ENCODE peak calls at places on chromosomes 6 and 20, in nine cellular contexts. One of them, this sample, is unnamed.

GRCh38 chr20:41365785-41366545 is 653 bp downstream of the EMILIN3 start:
- DNase-seq in AG10803: no peak
- DNase-seq in GM06990: no peak
- DNase-seq in astrocyte of the spinal cord: no peak
- DNase-seq in cardiac fibroblast: no peak
- DNase-seq in psoas muscle: no peak
- DNase-seq in lower lobe of right lung: no peak
- DNase-seq in PC-3: no peak
- DNase-seq in bronchial epithelial cell: no peak
- DNase-seq in this sample: no peak

GRCh38 chr6:42050011-42050896 is at the start of gene TAF8:
- DNase-seq in psoas muscle: peak; percentile 95
- DNase-seq in astrocyte of the spinal cord: peak; percentile 95
- DNase-seq in bronchial epithelial cell: peak; percentile 84
- DNase-seq in PC-3: peak; percentile 88
- DNase-seq in GM06990: peak; percentile 96
- DNase-seq in cardiac fibroblast: peak; percentile 96
- DNase-seq in AG10803: peak; percentile 90
- DNase-seq in lower lobe of right lung: peak; percentile 95
- DNase-seq in this sample: peak; percentile 91

GRCh38 chr6:15620616-15621015 is 42.2 kb downstream of the DTNBP1 start:
- DNase-seq in cardiac fibroblast: no peak
- DNase-seq in PC-3: no peak
- DNase-seq in AG10803: no peak
- DNase-seq in bronchial epithelial cell: no peak
- DNase-seq in GM06990: no peak
- DNase-seq in lower lobe of right lung: no peak
- DNase-seq in astrocyte of the spinal cord: no peak
- DNase-seq in psoas muscle: no peak
- DNase-seq in this sample: no peak

GRCh38 chr6:151148111-151148510 is 91.7 kb upstream of the AKAP12 start:
- DNase-seq in astrocyte of the spinal cord: no peak
- DNase-seq in PC-3: peak; percentile 23
- DNase-seq in lower lobe of right lung: no peak
- DNase-seq in bronchial epithelial cell: no peak
- DNase-seq in GM06990: no peak
- DNase-seq in AG10803: no peak
- DNase-seq in cardiac fibroblast: no peak
- DNase-seq in psoas muscle: no peak
- DNase-seq in this sample: no peak

GRCh38 chr6:10419749-10420545 is 5.1 kb upstream of the TFAP2A start:
- DNase-seq in PC-3: peak; percentile 46
- DNase-seq in astrocyte of the spinal cord: no peak
- DNase-seq in AG10803: no peak
- DNase-seq in bronchial epithelial cell: peak; percentile 64
- DNase-seq in psoas muscle: no peak
- DNase-seq in GM06990: no peak
- DNase-seq in lower lobe of right lung: no peak
- DNase-seq in cardiac fibroblast: no peak
- DNase-seq in this sample: no peak

GRCh38 chr6:158759966-158760617 is 59.1 kb downstream of the EZR start:
- DNase-seq in bronchial epithelial cell: no peak
- DNase-seq in PC-3: no peak
- DNase-seq in astrocyte of the spinal cord: no peak
- DNase-seq in GM06990: no peak
- DNase-seq in psoas muscle: no peak
- DNase-seq in AG10803: no peak
- DNase-seq in cardiac fibroblast: no peak
- DNase-seq in lower lobe of right lung: no peak
- DNase-seq in this sample: no peak

GRCh38 chr6:14986370-14986769 is 259.5 kb upstream of the JARID2 start:
- DNase-seq in cardiac fibroblast: no peak
- DNase-seq in PC-3: no peak
- DNase-seq in psoas muscle: no peak
- DNase-seq in lower lobe of right lung: no peak
- DNase-seq in AG10803: no peak
- DNase-seq in GM06990: no peak
- DNase-seq in bronchial epithelial cell: no peak
- DNase-seq in astrocyte of the spinal cord: no peak
- DNase-seq in this sample: no peak

GRCh38 chr6:110528051-110528929 is 51.9 kb upstream of the SLC22A16 start:
- DNase-seq in lower lobe of right lung: no peak
- DNase-seq in AG10803: peak; percentile 90
- DNase-seq in PC-3: peak; percentile 95
- DNase-seq in GM06990: peak; percentile 23
- DNase-seq in cardiac fibroblast: peak; percentile 82
- DNase-seq in psoas muscle: no peak
- DNase-seq in astrocyte of the spinal cord: peak; percentile 92
- DNase-seq in bronchial epithelial cell: peak; percentile 89
- DNase-seq in this sample: peak; percentile 89

GRCh38 chr6:72724545-72724944 is 102.7 kb downstream of the KCNQ5 start:
- DNase-seq in GM06990: peak; percentile 35
- DNase-seq in psoas muscle: no peak
- DNase-seq in PC-3: no peak
- DNase-seq in astrocyte of the spinal cord: peak; percentile 58
- DNase-seq in lower lobe of right lung: no peak
- DNase-seq in AG10803: peak; percentile 43
- DNase-seq in bronchial epithelial cell: no peak
- DNase-seq in cardiac fibroblast: no peak
- DNase-seq in this sample: peak; percentile 5

GRCh38 chr20:52991783-52992182 is 19.6 kb downstream of the TSHZ2 start:
- DNase-seq in PC-3: no peak
- DNase-seq in GM06990: no peak
- DNase-seq in psoas muscle: no peak
- DNase-seq in bronchial epithelial cell: no peak
- DNase-seq in cardiac fibroblast: no peak
- DNase-seq in lower lobe of right lung: no peak
- DNase-seq in AG10803: no peak
- DNase-seq in astrocyte of the spinal cord: no peak
- DNase-seq in this sample: peak; percentile 30

GRCh38 chr6:166581091-166581511 is 5.4 kb downstream of the RAMACL start:
- DNase-seq in cardiac fibroblast: no peak
- DNase-seq in astrocyte of the spinal cord: no peak
- DNase-seq in bronchial epithelial cell: no peak
- DNase-seq in AG10803: no peak
- DNase-seq in psoas muscle: no peak
- DNase-seq in PC-3: no peak
- DNase-seq in GM06990: no peak
- DNase-seq in lower lobe of right lung: no peak
- DNase-seq in this sample: no peak

GRCh38 chr6:51989789-51990188 is 97.6 kb downstream of the PKHD1 start:
- DNase-seq in GM06990: no peak
- DNase-seq in astrocyte of the spinal cord: no peak
- DNase-seq in cardiac fibroblast: no peak
- DNase-seq in psoas muscle: no peak
- DNase-seq in PC-3: no peak
- DNase-seq in AG10803: no peak
- DNase-seq in lower lobe of right lung: no peak
- DNase-seq in bronchial epithelial cell: no peak
- DNase-seq in this sample: no peak

GRCh38 chr20:10475225-10475624 is 40.1 kb downstream of the SLX4IP start:
- DNase-seq in lower lobe of right lung: no peak
- DNase-seq in GM06990: no peak
- DNase-seq in PC-3: no peak
- DNase-seq in bronchial epithelial cell: no peak
- DNase-seq in cardiac fibroblast: no peak
- DNase-seq in astrocyte of the spinal cord: no peak
- DNase-seq in psoas muscle: no peak
- DNase-seq in AG10803: no peak
- DNase-seq in this sample: peak; percentile 9

GRCh38 chr6:47290124-47290834 is 19.4 kb downstream of the TNFRSF21 start:
- DNase-seq in astrocyte of the spinal cord: no peak
- DNase-seq in bronchial epithelial cell: no peak
- DNase-seq in cardiac fibroblast: no peak
- DNase-seq in AG10803: no peak
- DNase-seq in PC-3: no peak
- DNase-seq in psoas muscle: no peak
- DNase-seq in lower lobe of right lung: no peak
- DNase-seq in GM06990: no peak
- DNase-seq in this sample: no peak

GRCh38 chr6:164109770-164110140 is 695.2 kb downstream of the QKI start:
- DNase-seq in cardiac fibroblast: peak; percentile 51
- DNase-seq in bronchial epithelial cell: peak; percentile 4
- DNase-seq in lower lobe of right lung: peak; percentile 60
- DNase-seq in astrocyte of the spinal cord: no peak
- DNase-seq in AG10803: peak; percentile 6
- DNase-seq in GM06990: no peak
- DNase-seq in psoas muscle: peak; percentile 85
- DNase-seq in PC-3: no peak
- DNase-seq in this sample: no peak

GRCh38 chr6:33853026-33853425 is 49.2 kb upstream of the MLN start:
- DNase-seq in PC-3: no peak
- DNase-seq in cardiac fibroblast: no peak
- DNase-seq in psoas muscle: no peak
- DNase-seq in AG10803: no peak
- DNase-seq in bronchial epithelial cell: no peak
- DNase-seq in astrocyte of the spinal cord: no peak
- DNase-seq in lower lobe of right lung: no peak
- DNase-seq in GM06990: no peak
- DNase-seq in this sample: no peak

GRCh38 chr6:31075528-31075927 is 36.8 kb downstream of the C6orf15 start:
- DNase-seq in psoas muscle: no peak
- DNase-seq in AG10803: peak; percentile 45
- DNase-seq in cardiac fibroblast: peak; percentile 52
- DNase-seq in GM06990: no peak
- DNase-seq in PC-3: peak; percentile 47
- DNase-seq in astrocyte of the spinal cord: peak; percentile 69
- DNase-seq in bronchial epithelial cell: peak; percentile 60
- DNase-seq in lower lobe of right lung: no peak
- DNase-seq in this sample: peak; percentile 88

GRCh38 chr6:145699462-145699861 is 35.9 kb downstream of the EPM2A start:
- DNase-seq in lower lobe of right lung: no peak
- DNase-seq in astrocyte of the spinal cord: peak; percentile 65
- DNase-seq in GM06990: no peak
- DNase-seq in cardiac fibroblast: peak; percentile 66
- DNase-seq in AG10803: peak; percentile 45
- DNase-seq in psoas muscle: no peak
- DNase-seq in PC-3: peak; percentile 65
- DNase-seq in bronchial epithelial cell: peak; percentile 93
- DNase-seq in this sample: peak; percentile 81

GRCh38 chr6:170276369-170277057 is 14.4 kb downstream of the DLL1 start:
- DNase-seq in GM06990: no peak
- DNase-seq in cardiac fibroblast: peak; percentile 83
- DNase-seq in AG10803: no peak
- DNase-seq in PC-3: no peak
- DNase-seq in astrocyte of the spinal cord: no peak
- DNase-seq in bronchial epithelial cell: no peak
- DNase-seq in psoas muscle: peak; percentile 79
- DNase-seq in lower lobe of right lung: no peak
- DNase-seq in this sample: peak; percentile 80
- H3K4me3 ChIP-seq in GM06990: no peak overlapping the region
- H3K4me3 ChIP-seq in cardiac fibroblast: no peak overlapping the region
- H3K4me3 ChIP-seq in AG10803: no peak overlapping the region
- H3K4me3 ChIP-seq in PC-3: no peak overlapping the region
- H3K4me3 ChIP-seq in astrocyte of the spinal cord: no peak overlapping the region
- H3K4me3 ChIP-seq in bronchial epithelial cell: no peak overlapping the region
- H3K4me3 ChIP-seq in psoas muscle: peak overlapping the region; percentile 5
- H3K4me3 ChIP-seq in lower lobe of right lung: no peak overlapping the region
- H3K4me3 ChIP-seq in this sample: no peak overlapping the region

GRCh38 chr6:21664263-21665081 is 70.9 kb downstream of the SOX4 start:
- DNase-seq in bronchial epithelial cell: no peak
- DNase-seq in psoas muscle: peak; percentile 48
- DNase-seq in lower lobe of right lung: peak; percentile 53
- DNase-seq in cardiac fibroblast: no peak
- DNase-seq in AG10803: no peak
- DNase-seq in astrocyte of the spinal cord: peak; percentile 27
- DNase-seq in PC-3: no peak
- DNase-seq in GM06990: peak; percentile 34
- DNase-seq in this sample: peak; percentile 8
- TF ChIP-seq CTCF in bronchial epithelial cell: no peak
- TF ChIP-seq CTCF in psoas muscle: no peak
- TF ChIP-seq CTCF in lower lobe of right lung: no peak
- TF ChIP-seq CTCF in cardiac fibroblast: no peak
- TF ChIP-seq CTCF in AG10803: no peak
- TF ChIP-seq CTCF in astrocyte of the spinal cord: no peak
- TF ChIP-seq CTCF in PC-3: no peak
- TF ChIP-seq CTCF in GM06990: no peak
- TF ChIP-seq CTCF in this sample: no peak

GRCh38 chr6:53494076-53494475 is 50.8 kb downstream of the GCLC start:
- DNase-seq in PC-3: peak; percentile 17
- DNase-seq in bronchial epithelial cell: peak; percentile 63
- DNase-seq in cardiac fibroblast: no peak
- DNase-seq in GM06990: no peak
- DNase-seq in AG10803: no peak
- DNase-seq in astrocyte of the spinal cord: no peak
- DNase-seq in psoas muscle: no peak
- DNase-seq in lower lobe of right lung: no peak
- DNase-seq in this sample: peak; percentile 37

GRCh38 chr6:53495496-53495895 is 49.4 kb downstream of the GCLC start:
- DNase-seq in GM06990: no peak
- DNase-seq in psoas muscle: no peak
- DNase-seq in bronchial epithelial cell: no peak
- DNase-seq in astrocyte of the spinal cord: no peak
- DNase-seq in AG10803: no peak
- DNase-seq in lower lobe of right lung: no peak
- DNase-seq in cardiac fibroblast: no peak
- DNase-seq in PC-3: no peak
- DNase-seq in this sample: no peak

GRCh38 chr6:53492860-53493634 is 51.9 kb downstream of the GCLC start:
- DNase-seq in bronchial epithelial cell: peak; percentile 90
- DNase-seq in astrocyte of the spinal cord: peak; percentile 81
- DNase-seq in cardiac fibroblast: peak; percentile 71
- DNase-seq in lower lobe of right lung: no peak
- DNase-seq in GM06990: no peak
- DNase-seq in psoas muscle: no peak
- DNase-seq in PC-3: peak; percentile 84
- DNase-seq in AG10803: peak; percentile 64
- DNase-seq in this sample: peak; percentile 72

GRCh38 chr6:53496100-53496499 is 48.8 kb downstream of the GCLC start:
- DNase-seq in lower lobe of right lung: no peak
- DNase-seq in psoas muscle: no peak
- DNase-seq in astrocyte of the spinal cord: no peak
- DNase-seq in PC-3: no peak
- DNase-seq in bronchial epithelial cell: no peak
- DNase-seq in AG10803: no peak
- DNase-seq in GM06990: no peak
- DNase-seq in cardiac fibroblast: no peak
- DNase-seq in this sample: no peak

DNA sequence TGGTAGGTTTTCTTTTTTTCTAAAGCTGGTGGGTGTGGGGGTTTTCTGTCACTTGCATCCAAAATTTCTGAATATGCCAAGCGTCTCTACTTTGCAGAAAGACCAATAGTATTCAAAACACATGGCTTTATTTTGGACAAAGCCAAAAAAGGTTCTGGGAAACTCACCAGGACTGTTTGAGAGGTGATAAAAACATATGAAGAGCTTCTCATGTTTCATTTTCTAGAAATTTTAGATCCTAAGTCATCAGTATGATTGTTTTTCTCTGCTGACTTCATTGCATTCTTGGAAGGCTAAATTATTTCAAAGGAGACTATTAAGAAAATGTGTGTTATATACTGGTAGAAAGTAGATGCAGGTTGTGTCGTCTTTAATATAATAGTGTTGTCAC is 51.3 kb downstream of the GCLC start:
- DNase-seq in PC-3: no peak
- DNase-seq in GM06990: no peak
- DNase-seq in AG10803: no peak
- DNase-seq in cardiac fibroblast: no peak
- DNase-seq in astrocyte of the spinal cord: peak; percentile 30
- DNase-seq in bronchial epithelial cell: no peak
- DNase-seq in lower lobe of right lung: no peak
- DNase-seq in psoas muscle: no peak
- DNase-seq in this sample: no peak
- H3K4me3 ChIP-seq in PC-3: peak overlapping the region; percentile 69
- H3K4me3 ChIP-seq in GM06990: no peak overlapping the region
- H3K4me3 ChIP-seq in AG10803: peak overlapping the region; percentile 25
- H3K4me3 ChIP-seq in cardiac fibroblast: peak overlapping the region; percentile 12
- H3K4me3 ChIP-seq in astrocyte of the spinal cord: no peak overlapping the region
- H3K4me3 ChIP-seq in bronchial epithelial cell: no peak overlapping the region
- H3K4me3 ChIP-seq in lower lobe of right lung: no peak overlapping the region
- H3K4me3 ChIP-seq in psoas muscle: peak overlapping the region; percentile 59
- H3K4me3 ChIP-seq in this sample: no peak overlapping the region

GRCh38 chr6:156942266-156942665 is 165.1 kb downstream of the ARID1B start:
- DNase-seq in psoas muscle: no peak
- DNase-seq in AG10803: no peak
- DNase-seq in cardiac fibroblast: no peak
- DNase-seq in GM06990: no peak
- DNase-seq in PC-3: peak; percentile 21
- DNase-seq in bronchial epithelial cell: no peak
- DNase-seq in lower lobe of right lung: no peak
- DNase-seq in astrocyte of the spinal cord: no peak
- DNase-seq in this sample: no peak
- TF ChIP-seq CTCF in psoas muscle: no peak
- TF ChIP-seq CTCF in AG10803: no peak
- TF ChIP-seq CTCF in cardiac fibroblast: no peak
- TF ChIP-seq CTCF in GM06990: peak; percentile 26
- TF ChIP-seq CTCF in PC-3: peak; percentile 39
- TF ChIP-seq CTCF in bronchial epithelial cell: no peak
- TF ChIP-seq CTCF in lower lobe of right lung: no peak
- TF ChIP-seq CTCF in astrocyte of the spinal cord: no peak
- TF ChIP-seq CTCF in this sample: no peak

This sample was measured in fibroblast of mammary gland.